ENCODE peak calls at places on chromosomes 12 and 14, in four cellular contexts. A is GM12878, N is K562, Q is HepG2. K is an unnamed sample.

GRCh38 chr14:63752449-63753169 is 24.7 kb upstream of the SGPP1 start:
- DNase-seq in N (no peak), A (no peak), Q (peak), K (no peak)

GRCh38 chr12:92971869-92972524 is 42.9 kb upstream of the EEA1 start:
- DNase-seq in A (no peak), Q (no peak), N (no peak), K (no peak)

GRCh38 chr12:18799561-18799960 is 61.6 kb downstream of the CAPZA3 start:
- DNase-seq in N (no peak), Q (no peak), A (no peak), K (no peak)

GRCh38 chr14:29759521-29760340 is 167.9 kb downstream of the PRKD1 start:
- DNase-seq in A (peak), Q (no peak), N (no peak), K (no peak)

GRCh38 chr12:41917827-41918445 is 226.7 kb downstream of the GXYLT1 start:
- DNase-seq in A (no peak), Q (no peak), N (no peak), K (no peak)

GRCh38 chr14:105045710-105046326 is 19.4 kb downstream of the GPR132 start:
- DNase-seq in Q (peak), N (peak), A (no peak), K (peak)

GRCh38 chr12:29639893-29640495 is 142.5 kb upstream of the OVCH1 start:
- DNase-seq in A (no peak), Q (no peak), N (no peak), K (no peak)

GRCh38 chr12:57046392-57046791 is 3.5 kb downstream of the MYO1A start:
- DNase-seq in Q (no peak), N (no peak), A (no peak), K (no peak)

GRCh38 chr14:36847366-36847765 is 185.7 kb downstream of the PAX9 start:
- DNase-seq in N (peak), Q (no peak), A (no peak), K (no peak)

GRCh38 chr12:96210376-96211055 is 16.3 kb downstream of the ELK3 start:
- DNase-seq in Q (no peak), A (no peak), N (no peak), K (no peak)

DNA sequence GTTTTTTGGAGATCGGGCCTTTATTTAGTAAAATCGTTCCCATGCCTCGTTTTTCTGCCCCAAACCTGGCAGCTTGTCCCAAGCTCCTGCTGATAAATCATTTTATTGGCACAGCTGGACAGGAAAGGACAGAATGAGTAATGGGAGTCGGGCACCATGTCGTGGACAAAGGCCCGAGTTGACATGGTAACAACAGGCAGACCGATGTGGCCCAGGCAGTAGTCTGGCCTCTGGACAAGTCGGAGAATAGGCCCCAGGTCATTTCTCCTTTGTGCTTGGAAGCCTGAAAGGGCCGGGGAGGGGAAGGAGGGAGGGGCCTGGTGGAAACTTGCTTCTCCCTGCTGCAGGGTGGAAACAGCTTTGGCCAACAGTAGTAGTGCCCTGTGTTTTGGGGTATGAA is 234.9 kb downstream of the SUDS3 start:
- DNase-seq in Q (no peak), N (no peak), A (no peak), K (no peak)
- TF ChIP-seq SP1 in Q (no peak), N (no peak), A (no peak), K (no peak)

GRCh38 chr12:43805857-43806736 is at the start of gene TWF1:
- DNase-seq in N (peak), A (no peak), Q (peak), K (peak)

GRCh38 chr12:43807361-43807760 is 1.2 kb upstream of the TWF1 start:
- DNase-seq in Q (no peak), A (no peak), N (no peak), K (no peak)

GRCh38 chr12:43806737-43807072 is 588 bp upstream of the TWF1 start:
- DNase-seq in N (no peak), Q (no peak), A (no peak), K (no peak)

DNA sequence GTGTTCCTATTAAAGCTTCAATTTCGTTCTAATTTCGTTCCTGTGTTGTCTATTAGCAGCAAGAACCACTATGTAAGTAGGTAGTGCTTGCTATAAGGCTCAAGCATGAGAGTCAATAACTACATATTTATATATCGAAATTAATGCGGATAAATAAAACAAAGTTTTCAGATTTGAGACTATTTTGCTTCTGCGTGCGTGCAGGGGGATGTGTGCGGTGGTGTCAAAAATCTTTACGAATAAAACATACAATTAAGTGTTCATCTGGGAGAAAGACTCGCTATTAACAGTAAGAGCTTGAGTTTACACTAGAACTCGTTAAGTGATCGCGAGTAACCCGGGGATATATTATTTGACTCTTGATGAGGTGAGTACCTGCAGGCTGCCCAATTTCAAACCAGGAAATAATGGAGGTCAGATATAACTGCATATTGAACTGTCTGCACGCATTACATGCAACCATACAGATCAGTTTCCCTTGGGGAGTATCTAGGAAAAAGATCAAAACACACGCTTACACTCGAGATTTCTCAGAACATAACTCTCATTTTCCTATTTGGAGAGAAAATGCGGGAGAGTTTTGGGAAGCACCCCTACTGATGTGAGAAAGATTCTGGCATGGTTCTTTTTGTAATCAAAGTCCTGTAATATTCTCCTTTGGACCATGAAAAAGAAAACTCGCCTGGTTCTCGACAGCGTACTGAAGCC is 814 bp downstream of the TWF1 start:
- DNase-seq in A (no peak), N (peak), Q (peak), K (no peak)
- TF ChIP-seq BHLHE40 in A (no peak), N (no peak), Q (no peak), K (no peak)

DNA sequence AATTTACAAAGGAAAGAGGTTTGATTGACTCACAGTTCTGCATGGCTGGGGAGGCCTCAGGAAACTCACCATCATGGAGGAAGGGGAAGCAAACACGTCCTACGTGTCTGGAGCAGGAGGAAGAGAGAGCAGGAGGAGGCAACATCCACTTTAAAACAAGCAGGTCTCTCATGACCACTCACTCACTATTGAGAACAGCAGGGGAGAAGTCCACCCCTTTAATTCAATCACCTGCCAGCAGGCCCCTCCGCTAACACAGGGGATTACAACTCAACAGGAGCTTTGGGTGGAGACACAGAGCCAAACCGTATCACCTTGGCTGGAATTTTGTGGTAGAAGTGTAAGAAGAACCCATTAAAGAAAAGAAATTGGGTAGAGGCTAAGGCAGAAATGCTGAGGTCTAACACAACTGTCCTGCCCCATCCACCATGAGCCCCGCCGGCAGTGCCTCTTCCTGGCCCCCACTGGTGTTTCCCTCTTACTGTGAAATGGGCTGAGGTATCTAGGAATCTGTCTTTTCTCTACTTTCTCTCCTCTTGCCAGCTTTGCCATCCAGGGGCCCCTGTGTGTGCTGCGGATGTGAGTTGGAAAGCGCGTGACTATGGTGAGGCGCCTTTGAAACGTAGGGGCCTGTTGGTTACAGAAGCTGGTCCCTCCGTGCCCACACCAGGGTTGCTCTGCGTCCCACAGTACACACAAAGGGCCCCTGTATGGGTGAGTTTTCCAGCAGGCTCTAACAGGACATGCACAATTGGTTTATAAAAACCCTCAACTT is 108.0 kb upstream of the TMEM132D start:
- DNase-seq in N (no peak), A (no peak), Q (no peak), K (no peak)
- TF ChIP-seq SP1 in N (no peak), A (no peak), Q (no peak), K (no peak)

GRCh38 chr14:88983755-88984154 is 159.3 kb downstream of the TTC8 start:
- DNase-seq in Q (no peak), N (no peak), A (no peak), K (no peak)

GRCh38 chr14:88987516-88987915 is 163.1 kb downstream of the TTC8 start:
- DNase-seq in Q (no peak), N (no peak), A (no peak), K (no peak)

GRCh38 chr14:88989911-88990310 is 165.5 kb downstream of the TTC8 start:
- DNase-seq in A (no peak), N (no peak), Q (no peak), K (no peak)

GRCh38 chr14:88985654-88986053 is 161.2 kb downstream of the TTC8 start:
- DNase-seq in N (no peak), Q (no peak), A (no peak), K (no peak)

GRCh38 chr14:88986146-88986841 is 161.8 kb downstream of the TTC8 start:
- DNase-seq in N (no peak), A (no peak), Q (no peak), K (no peak)
- TF ChIP-seq BHLHE40 in N (no peak), A (no peak), Q (no peak), K (no peak)

DNA sequence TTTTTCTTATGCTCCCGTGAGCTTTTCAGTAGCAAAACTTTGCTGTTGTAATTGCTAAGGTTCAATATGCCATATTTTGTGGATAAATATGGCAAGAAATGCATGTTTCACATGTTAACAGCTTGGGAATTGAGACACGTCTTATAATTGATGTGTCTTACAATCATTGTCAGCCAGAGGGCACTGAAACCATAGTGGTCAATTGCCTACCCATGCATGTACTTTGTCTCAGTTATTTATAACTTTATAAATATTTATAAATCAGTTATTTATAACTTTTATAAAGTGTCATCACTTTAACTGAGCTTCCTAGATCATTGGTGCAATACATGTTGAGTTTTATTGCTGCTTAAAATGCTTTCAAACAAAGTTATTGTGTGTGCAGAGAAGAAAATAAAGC is 82.0 kb downstream of the CATSPERB start:
- DNase-seq in Q (peak), A (no peak), N (peak), K (peak)
- TF ChIP-seq SP1 in Q (no peak), A (no peak), N (no peak), K (no peak)

GRCh38 chr14:50928002-50928635 is 16.2 kb downstream of the PYGL start:
- DNase-seq in N (no peak), Q (no peak), A (peak), K (no peak)
- TF ChIP-seq BHLHE40 in N (no peak), Q (no peak), A (no peak), K (no peak)

DNA sequence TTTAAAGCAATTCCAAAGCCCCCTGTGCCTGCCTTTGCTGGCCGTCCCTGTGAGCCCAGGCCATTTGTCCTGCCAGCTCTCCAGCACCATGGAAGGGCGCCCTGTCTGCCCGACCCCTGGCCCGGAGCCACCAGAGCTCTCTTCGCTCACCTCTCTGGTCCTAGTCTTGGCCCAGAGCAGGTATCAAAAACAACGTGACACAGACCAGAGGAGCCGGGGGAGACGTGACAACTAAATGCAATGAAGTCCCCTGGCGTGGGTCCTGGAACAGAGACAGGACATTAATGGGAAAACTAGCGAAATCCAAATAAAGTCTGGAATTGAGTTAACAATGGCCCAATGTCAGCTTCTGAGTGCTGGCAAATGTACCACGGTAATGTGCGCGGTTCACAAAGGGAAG is 83.2 kb upstream of the DIO3 start:
- DNase-seq in A (no peak), N (no peak), Q (no peak), K (no peak)
- TF ChIP-seq SP1 in A (no peak), N (no peak), Q (no peak), K (no peak)